ENCODE peak calls at places on chromosomes 1 and 21, in four cellular contexts. J is H1, X is IMR-90, E is H9. Y is an unnamed sample.

GRCh38 chr1:11518016-11518670 is 39.2 kb downstream of the DISP3 start:
- DNase-seq in X (no peak), E (no peak), J (no peak), Y (no peak)

GRCh38 chr1:19602486-19602885 is 41.6 kb upstream of the NBL1 start:
- DNase-seq in X (peak; percentile 6), E (no peak), J (no peak), Y (no peak)

GRCh38 chr1:11802973-11803885 is 2.5 kb downstream of the MTHFR start:
- DNase-seq in E (peak; percentile 98), X (peak; percentile 97), J (peak; percentile 84), Y (peak; percentile 98)

GRCh38 chr1:236760986-236761385 is 34.1 kb upstream of the MTR start:
- DNase-seq in X (no peak), J (no peak), E (no peak), Y (no peak)

GRCh38 chr1:10528066-10529014 is 53.6 kb downstream of the PEX14 start:
- DNase-seq in J (no peak), E (no peak), X (peak; percentile 93), Y (peak; percentile 94)

GRCh38 chr1:94927405-94928175 is 680 bp upstream of the CNN3 start:
- DNase-seq in E (peak; percentile 81), J (peak; percentile 23), X (peak; percentile 67), Y (peak; percentile 86)

GRCh38 chr1:88562991-88563390 is 121.1 kb upstream of the PKN2 start:
- DNase-seq in X (no peak), J (no peak), E (no peak), Y (no peak)

GRCh38 chr1:172931846-172932245 is 118.9 kb downstream of the TNFSF18 start:
- DNase-seq in E (no peak), J (no peak), X (no peak), Y (no peak)

GRCh38 chr1:181743878-181744312 is 260.6 kb downstream of the CACNA1E start:
- DNase-seq in E (no peak), J (no peak), X (no peak), Y (no peak)

GRCh38 chr1:213931804-213932203 is 56.0 kb upstream of the PROX1 start:
- DNase-seq in E (peak; percentile 62), J (peak; percentile 13), X (no peak), Y (peak; percentile 62)

GRCh38 chr21:43027846-43028731 is 47.5 kb downstream of the CBS start:
- DNase-seq in E (no peak), X (no peak), J (no peak), Y (no peak)

GRCh38 chr1:15506831-15507230 is 17.2 kb downstream of the CASP9 start:
- DNase-seq in E (no peak), X (no peak), J (no peak), Y (no peak)

GRCh38 chr1:15508700-15509487 is 15.1 kb downstream of the CASP9 start:
- DNase-seq in E (peak; percentile 94), X (no peak), J (peak; percentile 82), Y (peak; percentile 35)

GRCh38 chr1:15504436-15504835 is 19.6 kb downstream of the CASP9 start:
- DNase-seq in E (no peak), X (no peak), J (no peak), Y (no peak)

GRCh38 chr1:15509586-15509985 is 14.4 kb downstream of the CASP9 start:
- DNase-seq in X (no peak), E (no peak), J (no peak), Y (no peak)

DNA sequence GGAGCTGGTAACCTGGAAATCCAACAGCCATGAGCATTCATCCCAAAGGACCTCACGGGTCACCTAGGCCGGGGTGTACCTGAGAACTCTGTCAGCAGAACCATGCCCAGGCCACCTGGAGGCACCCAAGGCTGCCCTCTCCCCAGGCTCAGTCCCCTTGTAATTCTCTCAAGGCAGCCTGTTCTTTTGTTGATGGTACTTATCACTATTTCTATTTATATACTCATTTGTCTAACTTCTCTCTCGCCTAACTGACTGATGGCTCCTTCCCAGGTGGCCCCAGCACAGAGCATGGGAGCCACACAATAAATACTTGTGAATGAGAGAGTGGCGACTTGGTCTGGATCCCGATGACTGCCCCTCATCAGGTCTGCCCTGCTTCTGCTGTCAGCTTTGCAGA is 16.7 kb downstream of the CASP9 start:
- DNase-seq in X (no peak), E (no peak), J (no peak), Y (no peak)
- H4K5ac ChIP-seq in X (no peak overlapping the region), E (no peak overlapping the region), J (peak overlapping the region; percentile 31), Y (no peak overlapping the region)

DNA sequence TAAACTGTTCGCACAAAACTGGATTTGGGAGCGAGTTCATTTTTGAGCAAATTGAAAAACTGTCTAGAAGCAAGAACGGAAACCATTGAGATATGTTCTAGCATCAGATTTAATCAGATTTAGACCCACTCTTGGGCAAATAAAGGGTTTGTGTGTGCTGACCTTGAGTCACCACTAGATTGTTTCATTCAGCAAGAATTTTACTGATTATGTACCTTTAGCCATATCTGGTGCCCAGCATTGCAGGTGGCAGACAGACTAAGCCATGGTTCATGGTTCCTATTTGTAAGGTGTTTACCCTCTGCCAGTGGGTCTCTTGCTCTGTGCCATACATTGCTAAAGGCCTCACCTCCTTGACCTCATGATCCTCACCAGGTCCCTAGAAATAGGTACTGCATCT is 1.4 kb downstream of the NUDC start:
- DNase-seq in J (no peak), X (no peak), E (no peak), Y (no peak)
- H3K4me2 ChIP-seq in J (peak overlapping the region; percentile 91), X (peak overlapping the region; percentile 100), E (peak overlapping the region; percentile 94), Y (peak overlapping the region; percentile 43)

DNA sequence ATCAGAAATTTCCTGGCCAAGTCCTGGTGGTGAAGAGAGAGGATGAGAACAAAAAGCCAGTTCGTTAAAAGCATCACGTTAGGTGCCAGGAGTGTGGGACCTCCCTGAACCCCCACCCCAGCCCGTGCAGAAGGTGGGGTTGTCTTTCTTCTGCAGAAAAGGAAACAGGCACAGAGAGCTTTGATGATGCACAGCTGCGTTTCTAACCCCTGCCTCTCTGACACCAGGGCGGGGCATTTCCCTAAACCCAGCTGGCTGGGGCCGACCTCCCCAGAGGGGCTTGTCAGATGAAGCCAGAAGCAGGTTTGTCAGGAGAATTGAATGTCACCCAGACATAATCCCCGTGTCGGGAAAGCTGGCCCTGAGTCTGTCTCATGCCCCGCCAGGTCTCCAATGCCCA is 189.3 kb upstream of the EDN2 start:
- DNase-seq in J (no peak), X (peak; percentile 17), E (no peak), Y (no peak)
- H4K5ac ChIP-seq in J (no peak overlapping the region), X (peak overlapping the region; percentile 69), E (no peak overlapping the region), Y (no peak overlapping the region)

GRCh38 chr1:223750730-223751572 is 38.6 kb downstream of the CAPN2 start:
- DNase-seq in X (no peak), J (no peak), E (no peak), Y (no peak)
- H3K4me2 ChIP-seq in X (no peak overlapping the region), J (no peak overlapping the region), E (no peak overlapping the region), Y (no peak overlapping the region)

GRCh38 chr21:16330340-16331319 is 600.8 kb downstream of the USP25 start:
- DNase-seq in J (no peak), X (peak; percentile 75), E (no peak), Y (peak; percentile 81)
- H4K5ac ChIP-seq in J (no peak overlapping the region), X (no peak overlapping the region), E (no peak overlapping the region), Y (no peak overlapping the region)

GRCh38 chr1:76867342-76868130 is at the start of gene ST6GALNAC5:
- DNase-seq in E (peak; percentile 53), J (no peak), X (peak; percentile 9), Y (peak; percentile 76)
- H3K4me2 ChIP-seq in E (peak within 1 kb of the TSS; percentile 56), J (peak within 1 kb of the TSS; percentile 81), X (peak within 1 kb of the TSS; percentile 100), Y (peak within 1 kb of the TSS; percentile 54)

GRCh38 chr1:160137216-160137862 is 14.1 kb upstream of the ATP1A4 start:
- DNase-seq in J (no peak), E (no peak), X (no peak), Y (no peak)
- H4K5ac ChIP-seq in J (no peak overlapping the region), E (no peak overlapping the region), X (no peak overlapping the region), Y (no peak overlapping the region)

Y was measured in mesendoderm.